ENCODE peak calls at places on chromosomes 5 and 9, in nine cellular contexts. Q, G, H, W, N, Z, X, B and F are unnamed samples.

GRCh38 chr9:113581865-113582697 is 118.6 kb downstream of the RGS3 start:
- DNase-seq in Q (peak; percentile 74), G (peak; percentile 39), H (no peak), W (peak; percentile 73), N (no peak), Z (peak; percentile 90), X (peak; percentile 81), B (peak; percentile 77), F (peak; percentile 50)

GRCh38 chr9:19969721-19970120 is 180.9 kb upstream of the SLC24A2 start:
- DNase-seq in Q (no peak), G (no peak), H (no peak), W (no peak), N (peak; percentile 93), Z (no peak), X (no peak), B (no peak), F (no peak)

GRCh38 chr9:135741276-135742219 is 39.6 kb downstream of the KCNT1 start:
- DNase-seq in Q (no peak), G (no peak), H (no peak), W (no peak), N (no peak), Z (no peak), X (no peak), B (no peak), F (no peak)

GRCh38 chr5:150175536-150175935 is 9.0 kb downstream of the CDX1 start:
- DNase-seq in Q (peak; percentile 59), G (no peak), H (no peak), W (no peak), N (no peak), Z (no peak), X (no peak), B (no peak), F (no peak)

GRCh38 chr5:33650911-33651310 is 210.1 kb downstream of the TARS1 start:
- DNase-seq in Q (peak; percentile 24), G (no peak), H (no peak), W (no peak), N (peak; percentile 50), Z (no peak), X (no peak), B (no peak), F (no peak)

GRCh38 chr5:79397080-79397479 is 116.9 kb downstream of the HOMER1 start:
- DNase-seq in Q (no peak), G (no peak), H (no peak), W (no peak), N (no peak), Z (no peak), X (no peak), B (no peak), F (no peak)

GRCh38 chr5:149278811-149279210 is 7.2 kb downstream of the AFAP1L1 start:
- DNase-seq in Q (no peak), G (no peak), H (no peak), W (no peak), N (no peak), Z (no peak), X (no peak), B (no peak), F (no peak)

GRCh38 chr5:144504929-144505578 is 334.4 kb downstream of the KCTD16 start:
- DNase-seq in Q (peak; percentile 34), G (no peak), H (no peak), W (no peak), N (peak; percentile 63), Z (no peak), X (no peak), B (peak; percentile 1), F (no peak)

GRCh38 chr5:141747152-141747640 is 65.2 kb upstream of the ARAP3 start:
- DNase-seq in Q (peak; percentile 29), G (no peak), H (no peak), W (no peak), N (no peak), Z (peak; percentile 77), X (no peak), B (peak; percentile 93), F (no peak)

GRCh38 chr5:72451771-72452505 is 55.3 kb downstream of the ZNF366 start:
- DNase-seq in Q (peak; percentile 80), G (no peak), H (peak; percentile 33), W (no peak), N (no peak), Z (peak; percentile 67), X (peak; percentile 74), B (no peak), F (no peak)

GRCh38 chr5:55650391-55650790 is 61.7 kb downstream of the SLC38A9 start:
- DNase-seq in Q (peak; percentile 28), G (no peak), H (no peak), W (no peak), N (no peak), Z (no peak), X (no peak), B (no peak), F (no peak)

GRCh38 chr5:76469656-76470290 is 66.7 kb downstream of the IQGAP2 start:
- DNase-seq in Q (no peak), G (no peak), H (no peak), W (no peak), N (no peak), Z (no peak), X (no peak), B (no peak), F (no peak)

GRCh38 chr9:105063665-105064247 is 135.8 kb upstream of the ABCA1 start:
- DNase-seq in Q (peak; percentile 67), G (no peak), H (no peak), W (no peak), N (peak; percentile 98), Z (no peak), X (no peak), B (no peak), F (no peak)

GRCh38 chr9:133889498-133890301 is 102.4 kb downstream of the VAV2 start:
- DNase-seq in Q (peak; percentile 42), G (no peak), H (no peak), W (no peak), N (peak; percentile 80), Z (no peak), X (no peak), B (no peak), F (no peak)

GRCh38 chr5:60972225-60972624 is 27.2 kb downstream of the NDUFAF2 start:
- DNase-seq in Q (no peak), G (no peak), H (no peak), W (no peak), N (peak; percentile 15), Z (peak; percentile 4), X (no peak), B (no peak), F (no peak)

GRCh38 chr5:43401827-43402226 is 10.4 kb downstream of the CCL28 start:
- DNase-seq in Q (peak; percentile 13), G (no peak), H (no peak), W (no peak), N (no peak), Z (no peak), X (no peak), B (no peak), F (no peak)

GRCh38 chr9:114058688-114059046 is 19.4 kb downstream of the AMBP start:
- DNase-seq in Q (no peak), G (no peak), H (no peak), W (no peak), N (no peak), Z (no peak), X (no peak), B (no peak), F (no peak)

GRCh38 chr5:167245871-167246270 is 1045.6 kb upstream of the WWC1 start:
- DNase-seq in Q (peak; percentile 34), G (no peak), H (no peak), W (no peak), N (no peak), Z (no peak), X (no peak), B (no peak), F (no peak)

GRCh38 chr9:98117984-98118639 is 910 bp downstream of the TRIM14 start:
- DNase-seq in Q (peak; percentile 59), G (peak; percentile 15), H (peak; percentile 2), W (peak; percentile 58), N (peak; percentile 44), Z (peak; percentile 51), X (no peak), B (no peak), F (peak; percentile 26)

GRCh38 chr5:167920589-167920988 is 370.9 kb upstream of the WWC1 start:
- DNase-seq in Q (no peak), G (no peak), H (no peak), W (no peak), N (peak; percentile 72), Z (no peak), X (no peak), B (no peak), F (no peak)

GRCh38 chr9:87850405-87850804 is 32.3 kb upstream of the SPATA31E1 start:
- DNase-seq in Q (peak; percentile 88), G (no peak), H (peak; percentile 89), W (no peak), N (peak; percentile 70), Z (no peak), X (no peak), B (no peak), F (no peak)

GRCh38 chr9:71112866-71113265 is 8.6 kb downstream of the TRPM3 start:
- DNase-seq in Q (no peak), G (no peak), H (no peak), W (no peak), N (no peak), Z (no peak), X (no peak), B (no peak), F (no peak)

GRCh38 chr9:18990494-18990893 is 42.5 kb downstream of the SAXO1 start:
- DNase-seq in Q (no peak), G (no peak), H (no peak), W (no peak), N (no peak), Z (no peak), X (no peak), B (no peak), F (no peak)

GRCh38 chr5:135695656-135696055 is 116.9 kb upstream of the CXCL14 start:
- DNase-seq in Q (no peak), G (no peak), H (no peak), W (no peak), N (no peak), Z (no peak), X (no peak), B (no peak), F (no peak)

GRCh38 chr5:168209987-168210386 is 81.5 kb upstream of the WWC1 start:
- DNase-seq in Q (no peak), G (no peak), H (no peak), W (no peak), N (no peak), Z (no peak), X (no peak), B (no peak), F (no peak)

GRCh38 chr5:153299891-153300290 is 190.6 kb upstream of the GRIA1 start:
- DNase-seq in Q (no peak), G (no peak), H (no peak), W (no peak), N (no peak), Z (no peak), X (no peak), B (no peak), F (no peak)

GRCh38 chr5:1415626-1416360 is 29.4 kb downstream of the SLC6A3 start:
- DNase-seq in Q (no peak), G (no peak), H (no peak), W (no peak), N (no peak), Z (no peak), X (peak; percentile 48), B (no peak), F (no peak)